ENCODE peak calls at places on chromosomes 2 and 18, in eight cellular contexts. S is stimulated activated CD8-positive, alpha-beta memory T cell treated with anti-CD3 and anti-CD28 coated beads, Interleukin-2, amount 100 ng/mL, for 48 hours; B is NCI-H1694 treated with DMSO at 0.1 percent for 48 hours; J is body of pancreas; L is kidney tubule cell; A is PC-3; C is DMS 273 treated with DMSO at 0.1 percent for 48 hours; X is astrocyte of the spinal cord. W is an unnamed sample.

GRCh38 chr2:159497256-159497655 is 119.1 kb downstream of the BAZ2B start:
- DNase-seq in A (peak), L (peak), B (no peak), X (peak), S (no peak), C (no peak), J (peak), W (peak)

GRCh38 chr18:45519881-45520280 is 95.4 kb upstream of the SLC14A2 start:
- DNase-seq in L (no peak), S (no peak), X (peak), B (no peak), J (no peak), A (no peak), C (no peak), W (no peak)

GRCh38 chr2:223093436-223093839 is 41.4 kb downstream of the KCNE4 start:
- DNase-seq in B (peak), X (peak), S (no peak), L (peak), C (peak), J (peak), A (peak), W (no peak)

GRCh38 chr2:47274054-47274779 is 119.1 kb upstream of the STPG4 start:
- DNase-seq in C (no peak), J (no peak), B (no peak), X (peak), A (no peak), S (no peak), L (peak), W (no peak)

GRCh38 chr2:128746356-128746755 is 427.7 kb upstream of the HS6ST1 start:
- DNase-seq in A (no peak), L (no peak), X (peak), B (no peak), S (no peak), C (no peak), J (peak), W (no peak)

GRCh38 chr2:45743531-45744391 is 92.3 kb downstream of the PRKCE start:
- DNase-seq in X (peak), S (no peak), L (no peak), A (no peak), C (no peak), B (no peak), J (peak), W (peak)

GRCh38 chr2:11633923-11634478 is 36.0 kb downstream of the NTSR2 start:
- DNase-seq in A (no peak), B (no peak), J (no peak), S (no peak), X (no peak), L (no peak), C (no peak), W (no peak)

GRCh38 chr2:134454426-134454825 is 200.6 kb downstream of the MGAT5 start:
- DNase-seq in S (no peak), X (no peak), J (no peak), B (no peak), A (no peak), C (no peak), L (no peak), W (no peak)

GRCh38 chr2:161578998-161579397 is 45.2 kb upstream of the SLC4A10 start:
- DNase-seq in S (no peak), L (no peak), C (no peak), B (no peak), X (no peak), J (no peak), A (peak), W (no peak)

GRCh38 chr2:180677928-180678327 is 302.5 kb upstream of the UBE2E3 start:
- DNase-seq in C (no peak), L (no peak), A (peak), S (no peak), B (no peak), X (no peak), J (no peak), W (no peak)

GRCh38 chr2:112757265-112757664 is 7.1 kb downstream of the CKAP2L start:
- DNase-seq in A (no peak), L (no peak), S (no peak), B (no peak), X (no peak), J (no peak), C (no peak), W (no peak)